ENCODE peak calls at places on chromosomes 11 and 22, in four cellular contexts. R, A, G and C are unnamed samples.

GRCh38 chr11:77402218-77402556 is 71.7 kb downstream of the PAK1 start:
- DNase-seq in A (no peak), G (no peak), R (no peak), C (no peak)

GRCh38 chr11:66492161-66492865 is 12.1 kb downstream of the DPP3 start:
- DNase-seq in A (no peak), R (no peak), G (no peak), C (no peak)

GRCh38 chr11:1567052-1567720 is 4.9 kb downstream of the DUSP8 start:
- DNase-seq in G (no peak), A (no peak), R (no peak), C (no peak)

GRCh38 chr22:23845661-23846469 is 7.1 kb upstream of the DERL3 start:
- DNase-seq in R (no peak), G (no peak), A (no peak), C (no peak)

GRCh38 chr11:73177380-73178091 is 35.4 kb upstream of the FCHSD2 start:
- DNase-seq in R (no peak), A (no peak), G (no peak), C (peak)

GRCh38 chr11:3060436-3061025 is 3.3 kb upstream of the CARS1 start:
- DNase-seq in A (no peak), R (no peak), G (no peak), C (no peak)

GRCh38 chr11:47593492-47593933 is 698 bp downstream of the C1QTNF4 start:
- DNase-seq in A (no peak), G (no peak), R (no peak), C (no peak)

GRCh38 chr22:30968015-30968923 is at the start of gene MORC2:
- DNase-seq in G (peak), A (no peak), R (no peak), C (peak)

GRCh38 chr11:33317662-33318061 is 60.5 kb downstream of the HIPK3 start:
- DNase-seq in G (no peak), R (peak), A (no peak), C (no peak)